ENCODE peak calls at places on chromosome 4, in five cellular contexts. U is activated CD8-positive, alpha-beta memory T cell treated with anti-CD3 and anti-CD28 coated beads for 4 hours; F is tibial artery; Y is cerebellum; G is gastrocnemius medialis. L is an unnamed sample.
A peak's percentile ranks its signal among the peaks of the same experiment; 100 is the strongest.

GRCh38 chr4:83785906-83786305 is 250.0 kb downstream of the GPAT3 start:
- DNase-seq in U (no peak), F (no peak), G (no peak), Y (no peak), L (no peak)

GRCh38 chr4:14018191-14018853 is 390.8 kb upstream of the BOD1L1 start:
- DNase-seq in F (no peak), Y (no peak), G (no peak), U (no peak), L (no peak)

GRCh38 chr4:100087743-100088142 is 102.5 kb downstream of the DDIT4L start:
- DNase-seq in Y (no peak), F (peak; percentile 62), U (no peak), G (no peak), L (no peak)

GRCh38 chr4:133996431-133997121 is 205.0 kb downstream of the PABPC4L start:
- DNase-seq in U (no peak), G (no peak), Y (no peak), F (no peak), L (no peak)

GRCh38 chr4:40531636-40532023 is 98.0 kb downstream of the RBM47 start:
- DNase-seq in F (no peak), U (no peak), Y (no peak), G (no peak), L (no peak)

GRCh38 chr4:182144621-182145359 is 98.4 kb upstream of the TENM3 start:
- DNase-seq in G (no peak), F (no peak), U (no peak), Y (no peak), L (no peak)

GRCh38 chr4:102759835-102760644 is 728 bp downstream of the MANBA start:
- DNase-seq in F (peak; percentile 81), Y (peak; percentile 35), U (no peak), G (peak; percentile 33), L (no peak)

GRCh38 chr4:55008166-55009056 is 117.0 kb downstream of the KDR start:
- DNase-seq in G (no peak), U (no peak), Y (no peak), F (no peak), L (no peak)

GRCh38 chr4:106502106-106502699 is 133.6 kb upstream of the GIMD1 start:
- DNase-seq in Y (no peak), G (no peak), U (no peak), F (no peak), L (no peak)

GRCh38 chr4:8185930-8186329 is 13.2 kb upstream of the SH3TC1 start:
- DNase-seq in G (no peak), Y (no peak), F (no peak), U (no peak), L (no peak)

GRCh38 chr4:93780080-93780479 is 48.5 kb upstream of the ATOH1 start:
- DNase-seq in Y (no peak), U (no peak), G (no peak), F (no peak), L (no peak)

GRCh38 chr4:14264437-14264836 is 636.9 kb upstream of the BOD1L1 start:
- DNase-seq in U (no peak), G (no peak), F (no peak), Y (no peak), L (no peak)

GRCh38 chr4:56671860-56672259 is 9.2 kb downstream of the HOPX start:
- DNase-seq in G (no peak), Y (no peak), U (no peak), F (no peak), L (no peak)

GRCh38 chr4:135838889-135839288 is 1637.3 kb upstream of the PABPC4L start:
- DNase-seq in G (no peak), F (no peak), Y (no peak), U (no peak), L (no peak)

GRCh38 chr4:3293410-3294391 is 880 bp downstream of the RGS12 start:
- DNase-seq in U (no peak), Y (no peak), F (no peak), G (no peak), L (no peak)

GRCh38 chr4:22246816-22247215 is 269.1 kb downstream of the ADGRA3 start:
- DNase-seq in U (no peak), F (no peak), G (no peak), Y (peak; percentile 23), L (no peak)

GRCh38 chr4:2354127-2354526 is 64.3 kb downstream of the ZFYVE28 start:
- DNase-seq in G (no peak), U (no peak), Y (no peak), F (peak; percentile 11), L (no peak)

GRCh38 chr4:40990899-40991265 is 223.5 kb downstream of the APBB2 start:
- DNase-seq in U (no peak), Y (no peak), F (no peak), G (no peak), L (no peak)

GRCh38 chr4:88958080-88958479 is 98.9 kb downstream of the FAM13A start:
- DNase-seq in U (no peak), Y (no peak), G (no peak), F (no peak), L (no peak)

GRCh38 chr4:100208964-100209363 is 18.7 kb upstream of the DDIT4L start:
- DNase-seq in G (no peak), F (no peak), U (no peak), Y (no peak), L (no peak)

GRCh38 chr4:42654606-42655005 is 2.3 kb downstream of the ATP8A1 start:
- DNase-seq in Y (no peak), U (no peak), G (no peak), F (no peak), L (no peak)

GRCh38 chr4:99205104-99205979 is 13.7 kb downstream of the ADH6 start:
- DNase-seq in U (no peak), Y (no peak), G (peak; percentile 10), F (peak; percentile 79), L (no peak)

GRCh38 chr4:73866236-73866635 is 3.0 kb upstream of the CXCL1 start:
- DNase-seq in Y (no peak), U (no peak), F (no peak), G (no peak), L (no peak)

GRCh38 chr4:14308229-14308651 is 680.7 kb upstream of the BOD1L1 start:
- DNase-seq in G (no peak), F (no peak), U (no peak), Y (no peak), L (no peak)

GRCh38 chr4:125313497-125313896 is 1.3 kb upstream of the FAT4 start:
- DNase-seq in G (no peak), U (no peak), F (no peak), Y (peak; percentile 31), L (no peak)

GRCh38 chr4:13627606-13628301 is at the start of gene BOD1L1:
- DNase-seq in Y (peak; percentile 91), G (peak; percentile 84), U (peak; percentile 50), F (peak; percentile 93), L (peak; percentile 67)

GRCh38 chr4:68182382-68182820 is 52.7 kb upstream of the TMPRSS11F start:
- DNase-seq in G (no peak), F (peak; percentile 48), Y (no peak), U (no peak), L (no peak)

GRCh38 chr4:82500106-82500738 is 61.6 kb downstream of the TMEM150C start:
- DNase-seq in Y (no peak), G (no peak), U (no peak), F (no peak), L (no peak)

GRCh38 chr4:41561241-41561640 is 23.3 kb downstream of the LIMCH1 start:
- DNase-seq in G (no peak), U (no peak), Y (no peak), F (no peak), L (no peak)

GRCh38 chr4:56512166-56512565 is 6.6 kb downstream of the ARL9 start:
- DNase-seq in G (no peak), Y (no peak), F (no peak), U (no peak), L (no peak)

GRCh38 chr4:171785392-171785791 is 27.8 kb upstream of the GALNTL6 start:
- DNase-seq in Y (no peak), F (no peak), U (no peak), G (no peak), L (no peak)

GRCh38 chr4:152045781-152046571 is 285.2 kb upstream of the GATB start:
- DNase-seq in F (no peak), Y (no peak), U (no peak), G (no peak), L (no peak)

GRCh38 chr4:20984011-20984836 is 284.0 kb downstream of the PACRGL start:
- DNase-seq in Y (peak; percentile 18), F (no peak), G (no peak), U (no peak), L (no peak)

GRCh38 chr4:1365271-1366178 is 18.5 kb downstream of the UVSSA start:
- DNase-seq in G (no peak), U (no peak), Y (peak; percentile 16), F (no peak), L (no peak)

GRCh38 chr4:75696036-75696435 is 22.8 kb upstream of the G3BP2 start:
- DNase-seq in U (peak; percentile 1), F (no peak), Y (no peak), G (no peak), L (no peak)

GRCh38 chr4:182578402-182578801 is 335.2 kb downstream of the TENM3 start:
- DNase-seq in F (no peak), U (no peak), Y (no peak), G (no peak), L (no peak)

L was measured in activated T-helper 1 cell treated with anti-CD3 and anti-CD28 coated beads, Interleukin-2, amount 50 U/mL, for 16 hours.